ENCODE peak calls at places on chromosome 15, in ten cellular contexts. M is brain microvascular endothelial cell; C is CD8-positive, alpha-beta T cell; O is hepatocyte; R is A549; G is left ventricle myocardium inferior; A is fibroblast of lung; T is CD8-positive, alpha-beta memory T cell; X is A673; H is effector memory CD4-positive, alpha-beta T cell. D is an unnamed sample.

GRCh38 chr15:36218322-36218721 is 361.1 kb upstream of the CDIN1 start:
- DNase-seq in M (no peak), C (no peak), O (no peak), R (no peak), G (no peak), A (no peak), T (no peak), X (no peak), H (no peak), D (no peak)

GRCh38 chr15:70495988-70496387 is 267.4 kb downstream of the UACA start:
- DNase-seq in M (no peak), C (no peak), O (no peak), R (no peak), G (no peak), A (no peak), T (no peak), X (no peak), H (no peak), D (no peak)

GRCh38 chr15:63232400-63232799 is 43.0 kb downstream of the RAB8B start:
- DNase-seq in M (no peak), C (no peak), O (no peak), R (no peak), G (no peak), A (no peak), T (no peak), X (peak; percentile 58), H (no peak), D (peak; percentile 28)

GRCh38 chr15:28994142-28994829 is 108.5 kb downstream of the APBA2 start:
- DNase-seq in M (no peak), C (peak; percentile 31), O (no peak), R (no peak), G (no peak), A (no peak), T (no peak), X (no peak), H (no peak), D (no peak)

GRCh38 chr15:38414351-38414750 is 39.6 kb upstream of the FAM98B start:
- DNase-seq in M (peak; percentile 75), C (no peak), O (peak; percentile 48), R (peak; percentile 38), G (peak; percentile 52), A (peak; percentile 85), T (no peak), X (peak; percentile 67), H (no peak), D (no peak)

GRCh38 chr15:60713096-60714084 is 234.4 kb upstream of the ICE2 start:
- DNase-seq in M (peak; percentile 54), C (no peak), O (no peak), R (no peak), G (no peak), A (no peak), T (no peak), X (no peak), H (no peak), D (no peak)

GRCh38 chr15:42102646-42103235 is 8.4 kb upstream of the PLA2G4D start:
- DNase-seq in M (no peak), C (no peak), O (no peak), R (no peak), G (no peak), A (peak; percentile 48), T (no peak), X (no peak), H (no peak), D (no peak)

GRCh38 chr15:44588541-44588940 is 51.6 kb downstream of the EIF3J start:
- DNase-seq in M (no peak), C (no peak), O (no peak), R (no peak), G (no peak), A (no peak), T (no peak), X (no peak), H (no peak), D (no peak)

GRCh38 chr15:59401810-59402569 is 29.3 kb upstream of the MYO1E start:
- DNase-seq in M (no peak), C (no peak), O (no peak), R (no peak), G (no peak), A (no peak), T (no peak), X (no peak), H (no peak), D (no peak)

GRCh38 chr15:59399465-59400102 is 26.9 kb upstream of the MYO1E start:
- DNase-seq in M (no peak), C (no peak), O (no peak), R (no peak), G (no peak), A (no peak), T (no peak), X (no peak), H (no peak), D (no peak)

GRCh38 chr15:59396660-59397059 is 24.0 kb upstream of the MYO1E start:
- DNase-seq in M (no peak), C (no peak), O (no peak), R (no peak), G (no peak), A (no peak), T (no peak), X (no peak), H (no peak), D (no peak)

GRCh38 chr15:59398220-59398619 is 25.5 kb upstream of the MYO1E start:
- DNase-seq in M (no peak), C (no peak), O (no peak), R (no peak), G (no peak), A (no peak), T (no peak), X (no peak), H (no peak), D (no peak)

DNA sequence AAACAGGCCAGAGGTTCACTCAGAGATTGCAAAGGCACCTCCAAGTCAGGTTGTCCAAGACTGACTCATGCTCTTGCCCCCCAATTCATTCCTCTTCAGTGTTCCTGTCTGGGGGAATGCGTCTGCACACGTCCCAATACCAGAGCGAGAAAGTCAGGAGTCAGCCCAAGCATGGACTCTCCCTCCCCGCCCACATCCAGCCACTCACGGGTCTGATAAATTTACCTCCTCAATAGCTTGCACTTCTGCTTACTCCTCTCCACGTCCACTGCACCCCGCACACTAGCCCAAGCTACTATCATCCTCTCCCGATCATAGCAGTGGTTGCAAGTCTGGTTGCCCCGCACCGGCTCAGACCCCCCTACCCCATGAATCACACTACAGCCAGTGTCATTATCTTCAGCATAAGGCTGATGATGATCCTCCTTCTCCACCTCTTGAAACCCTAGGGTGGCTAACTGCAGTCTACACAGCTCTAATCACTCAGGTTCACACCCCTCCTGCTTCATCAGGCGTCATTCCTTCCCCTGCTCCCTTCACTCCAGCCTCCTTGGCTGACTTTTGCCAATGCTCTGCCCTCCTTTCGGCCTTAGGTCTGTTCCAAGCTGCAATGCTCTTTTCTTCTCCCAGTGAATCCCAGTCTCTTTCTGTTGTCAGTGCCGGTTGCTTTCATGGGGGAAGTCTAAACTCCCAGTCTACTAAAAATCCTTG is 27.6 kb upstream of the MYO1E start:
- DNase-seq in M (no peak), C (no peak), O (no peak), R (no peak), G (no peak), A (no peak), T (no peak), X (no peak), H (no peak), D (no peak)
- H3K27ac ChIP-seq in M (no peak overlapping the region), C (no peak overlapping the region), O (no peak overlapping the region), R (no peak overlapping the region), G (no peak overlapping the region), A (no peak overlapping the region), T (no peak overlapping the region), X (no peak overlapping the region), H (no peak overlapping the region), D (no peak overlapping the region)

GRCh38 chr15:74957301-74958035 is 896 bp upstream of the RPP25 start:
- DNase-seq in M (no peak), C (peak; percentile 19), O (no peak), R (peak; percentile 43), G (peak; percentile 59), A (no peak), T (no peak), X (peak; percentile 63), H (no peak), D (no peak)

GRCh38 chr15:74956648-74957300 is at the start of gene RPP25:
- DNase-seq in M (peak; percentile 63), C (peak; percentile 66), O (peak; percentile 88), R (peak; percentile 86), G (peak; percentile 84), A (peak; percentile 52), T (peak; percentile 71), X (peak; percentile 92), H (peak; percentile 44), D (peak; percentile 52)

GRCh38 chr15:74955017-74955416 is 1.6 kb downstream of the RPP25 start:
- DNase-seq in M (no peak), C (no peak), O (peak; percentile 27), R (no peak), G (no peak), A (no peak), T (no peak), X (no peak), H (no peak), D (no peak)

GRCh38 chr15:74955796-74956647 is 550 bp downstream of the RPP25 start:
- DNase-seq in M (no peak), C (peak; percentile 60), O (peak; percentile 90), R (peak; percentile 47), G (peak; percentile 83), A (peak; percentile 65), T (peak; percentile 59), X (peak; percentile 78), H (peak; percentile 25), D (peak; percentile 56)

GRCh38 chr15:74954515-74954914 is 2.1 kb downstream of the RPP25 start:
- DNase-seq in M (peak; percentile 89), C (no peak), O (peak; percentile 86), R (no peak), G (peak; percentile 37), A (peak; percentile 69), T (no peak), X (peak; percentile 54), H (no peak), D (no peak)
- H3K4me3 ChIP-seq in M (peak overlapping the region; percentile 12), C (no peak overlapping the region), O (peak overlapping the region; percentile 76), R (no peak overlapping the region), G (peak overlapping the region; percentile 81), A (no peak overlapping the region), T (no peak overlapping the region), X (peak overlapping the region; percentile 66), H (no peak overlapping the region), D (no peak overlapping the region)

GRCh38 chr15:33516563-33516962 is 205.8 kb downstream of the RYR3 start:
- DNase-seq in M (no peak), C (no peak), O (no peak), R (no peak), G (no peak), A (no peak), T (no peak), X (no peak), H (no peak), D (no peak)

DNA sequence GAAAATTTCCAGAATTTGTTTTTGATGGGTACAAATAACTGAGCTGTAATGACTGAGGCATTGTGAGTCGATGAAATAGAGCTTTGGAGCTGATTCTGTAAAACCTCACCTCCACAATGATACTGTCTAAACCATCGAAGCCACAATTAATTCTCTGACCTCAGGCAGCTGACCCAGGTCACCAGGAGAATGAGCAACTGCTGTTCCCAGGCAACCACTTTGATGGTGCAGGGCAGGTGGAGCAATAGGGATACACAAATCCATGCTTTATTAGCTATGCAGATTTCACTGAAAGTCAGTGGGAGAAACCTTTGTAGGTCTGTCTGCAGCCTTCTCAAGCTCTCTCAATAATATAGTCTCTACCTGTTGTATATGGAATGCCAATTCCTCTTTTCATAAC is 204.4 kb downstream of the RYR3 start:
- DNase-seq in M (no peak), C (no peak), O (no peak), R (no peak), G (no peak), A (no peak), T (no peak), X (no peak), H (no peak), D (no peak)
- H3K27ac ChIP-seq in M (no peak overlapping the region), C (no peak overlapping the region), O (no peak overlapping the region), R (no peak overlapping the region), G (no peak overlapping the region), A (no peak overlapping the region), T (no peak overlapping the region), X (no peak overlapping the region), H (no peak overlapping the region), D (no peak overlapping the region)

GRCh38 chr15:89363133-89363532 is 28.5 kb upstream of the POLG start:
- DNase-seq in M (no peak), C (no peak), O (no peak), R (no peak), G (no peak), A (no peak), T (no peak), X (no peak), H (no peak), D (no peak)
- H3K4me3 ChIP-seq in M (no peak overlapping the region), C (no peak overlapping the region), O (no peak overlapping the region), R (no peak overlapping the region), G (no peak overlapping the region), A (no peak overlapping the region), T (no peak overlapping the region), X (peak overlapping the region; percentile 50), H (no peak overlapping the region), D (no peak overlapping the region)

D was measured in naive thymus-derived CD4-positive, alpha-beta T cell.